ENCODE peak calls at places on chromosome 11, in six cellular contexts. G is IMR-90, M is neuronal stem cell, R is mesendoderm, S is H1, Z is trophoblast cell. X is an unnamed sample.

GRCh38 chr11:65849366-65849765 is 8.6 kb downstream of the CFL1 start:
- DNase-seq in G (no peak), M (no peak), R (peak; percentile 23), S (no peak), Z (no peak), X (no peak)

GRCh38 chr11:11703885-11704284 is 82.1 kb upstream of the GALNT18 start:
- DNase-seq in G (no peak), M (no peak), R (no peak), S (no peak), Z (no peak), X (no peak)

GRCh38 chr11:31770011-31770410 is 41.1 kb downstream of the PAX6 start:
- DNase-seq in G (no peak), M (no peak), R (no peak), S (no peak), Z (no peak), X (no peak)

GRCh38 chr11:85941380-85941973 is 86.3 kb downstream of the CCDC83 start:
- DNase-seq in G (peak; percentile 74), M (peak; percentile 14), R (peak; percentile 76), S (peak; percentile 29), Z (no peak), X (peak; percentile 62)

GRCh38 chr11:1224109-1224485 is 1.2 kb downstream of the MUC5B start:
- DNase-seq in G (no peak), M (no peak), R (no peak), S (no peak), Z (no peak), X (no peak)

GRCh38 chr11:74288161-74288560 is 23.3 kb downstream of the P4HA3 start:
- DNase-seq in G (peak; percentile 99), M (no peak), R (no peak), S (no peak), Z (no peak), X (peak; percentile 83)

GRCh38 chr11:122202951-122203456 is 87.0 kb upstream of the BLID start:
- DNase-seq in G (peak; percentile 71), M (peak; percentile 50), R (peak; percentile 75), S (peak; percentile 34), Z (peak; percentile 29), X (peak; percentile 76)

GRCh38 chr11:132718711-132719641 is 813.3 kb downstream of the OPCML start:
- DNase-seq in G (peak; percentile 8), M (no peak), R (peak; percentile 55), S (no peak), Z (no peak), X (peak; percentile 8)

GRCh38 chr11:113587318-113587739 is 112.1 kb upstream of the DRD2 start:
- DNase-seq in G (peak; percentile 4), M (no peak), R (no peak), S (no peak), Z (no peak), X (no peak)

GRCh38 chr11:102118937-102119336 is 8.7 kb downstream of the YAP1 start:
- DNase-seq in G (no peak), M (no peak), R (peak; percentile 54), S (no peak), Z (no peak), X (no peak)

GRCh38 chr11:102115557-102115956 is 5.3 kb downstream of the YAP1 start:
- DNase-seq in G (peak; percentile 79), M (peak; percentile 45), R (peak; percentile 82), S (no peak), Z (no peak), X (peak; percentile 69)

GRCh38 chr11:102120006-102120405 is 9.8 kb downstream of the YAP1 start:
- DNase-seq in G (peak; percentile 41), M (no peak), R (no peak), S (no peak), Z (no peak), X (peak; percentile 88)

GRCh38 chr11:102116453-102117205 is 6.4 kb downstream of the YAP1 start:
- DNase-seq in G (peak; percentile 17), M (no peak), R (no peak), S (no peak), Z (no peak), X (no peak)

DNA sequence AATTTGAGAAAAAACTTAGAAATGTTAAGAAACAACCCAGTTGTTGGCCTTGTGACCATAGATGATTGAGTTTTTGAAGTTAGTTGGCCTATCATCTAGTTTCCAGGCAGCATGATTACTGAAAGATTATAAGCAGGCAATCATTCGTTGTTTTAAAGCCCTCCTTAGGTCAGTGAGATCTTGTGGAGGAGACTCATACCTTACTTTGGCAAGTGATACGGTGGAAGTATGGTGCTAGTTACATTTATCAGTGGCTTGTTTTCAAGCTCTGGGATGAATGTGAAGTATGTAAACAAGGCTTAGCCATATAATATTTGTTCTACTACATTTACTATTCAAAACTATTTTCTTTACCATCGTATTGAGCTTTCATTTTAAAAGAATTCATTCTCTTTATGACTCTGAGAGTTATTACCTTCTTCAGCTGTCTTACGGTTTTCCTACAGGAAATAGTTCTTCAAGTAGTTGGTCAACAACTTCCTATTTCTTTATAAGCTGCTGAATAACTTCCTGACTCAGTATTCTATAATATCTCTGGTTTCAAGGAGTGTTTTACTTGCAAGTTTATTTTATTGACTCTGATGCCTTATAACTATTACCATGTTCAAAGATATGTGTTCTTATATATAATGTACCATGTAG is 7.3 kb downstream of the YAP1 start:
- DNase-seq in G (peak; percentile 48), M (no peak), R (no peak), S (no peak), Z (no peak), X (peak; percentile 49)
- H3K4me3 ChIP-seq in G (peak overlapping the region; percentile 26), M (no peak overlapping the region), R (no peak overlapping the region), S (no peak overlapping the region), Z (no peak overlapping the region), X (no peak overlapping the region)

GRCh38 chr11:102109896-102110760 is at the start of gene YAP1:
- DNase-seq in G (peak; percentile 91), M (peak; percentile 94), R (peak; percentile 98), S (peak; percentile 57), Z (peak; percentile 93), X (peak; percentile 96)
- H3K4ac ChIP-seq in G (peak within 1 kb of the TSS; percentile 96), M (peak within 1 kb of the TSS; percentile 95), R (peak within 1 kb of the TSS; percentile 93), S (peak within 1 kb of the TSS; percentile 69), Z (peak within 1 kb of the TSS; percentile 90), X (peak within 1 kb of the TSS; percentile 100)

GRCh38 chr11:83156150-83156995 is 558 bp upstream of the PCF11 start:
- DNase-seq in G (peak; percentile 100), M (peak; percentile 99), R (peak; percentile 100), S (peak; percentile 99), Z (peak; percentile 100), X (peak; percentile 100)
- H2BK120ac ChIP-seq in G (peak overlapping the region; percentile 10), M (no peak overlapping the region), R (no peak overlapping the region), S (no peak overlapping the region), Z (peak overlapping the region; percentile 26), X (no peak overlapping the region)

GRCh38 chr11:69635210-69635609 is 5.7 kb upstream of the CCND1 start:
- DNase-seq in G (no peak), M (no peak), R (no peak), S (no peak), Z (no peak), X (no peak)

GRCh38 chr11:69635804-69636511 is 5.0 kb upstream of the CCND1 start:
- DNase-seq in G (no peak), M (no peak), R (no peak), S (no peak), Z (peak; percentile 97), X (no peak)

GRCh38 chr11:69636870-69637600 is 3.9 kb upstream of the CCND1 start:
- DNase-seq in G (no peak), M (no peak), R (no peak), S (no peak), Z (no peak), X (no peak)

GRCh38 chr11:69637601-69637955 is 3.4 kb upstream of the CCND1 start:
- DNase-seq in G (no peak), M (no peak), R (no peak), S (no peak), Z (no peak), X (no peak)

GRCh38 chr11:69636512-69636866 is 4.5 kb upstream of the CCND1 start:
- DNase-seq in G (peak; percentile 90), M (peak; percentile 76), R (peak; percentile 90), S (peak; percentile 41), Z (no peak), X (peak; percentile 88)
- H3K4me3 ChIP-seq in G (peak overlapping the region; percentile 1), M (peak overlapping the region; percentile 28), R (no peak overlapping the region), S (peak overlapping the region; percentile 52), Z (no peak overlapping the region), X (peak overlapping the region; percentile 24)

DNA sequence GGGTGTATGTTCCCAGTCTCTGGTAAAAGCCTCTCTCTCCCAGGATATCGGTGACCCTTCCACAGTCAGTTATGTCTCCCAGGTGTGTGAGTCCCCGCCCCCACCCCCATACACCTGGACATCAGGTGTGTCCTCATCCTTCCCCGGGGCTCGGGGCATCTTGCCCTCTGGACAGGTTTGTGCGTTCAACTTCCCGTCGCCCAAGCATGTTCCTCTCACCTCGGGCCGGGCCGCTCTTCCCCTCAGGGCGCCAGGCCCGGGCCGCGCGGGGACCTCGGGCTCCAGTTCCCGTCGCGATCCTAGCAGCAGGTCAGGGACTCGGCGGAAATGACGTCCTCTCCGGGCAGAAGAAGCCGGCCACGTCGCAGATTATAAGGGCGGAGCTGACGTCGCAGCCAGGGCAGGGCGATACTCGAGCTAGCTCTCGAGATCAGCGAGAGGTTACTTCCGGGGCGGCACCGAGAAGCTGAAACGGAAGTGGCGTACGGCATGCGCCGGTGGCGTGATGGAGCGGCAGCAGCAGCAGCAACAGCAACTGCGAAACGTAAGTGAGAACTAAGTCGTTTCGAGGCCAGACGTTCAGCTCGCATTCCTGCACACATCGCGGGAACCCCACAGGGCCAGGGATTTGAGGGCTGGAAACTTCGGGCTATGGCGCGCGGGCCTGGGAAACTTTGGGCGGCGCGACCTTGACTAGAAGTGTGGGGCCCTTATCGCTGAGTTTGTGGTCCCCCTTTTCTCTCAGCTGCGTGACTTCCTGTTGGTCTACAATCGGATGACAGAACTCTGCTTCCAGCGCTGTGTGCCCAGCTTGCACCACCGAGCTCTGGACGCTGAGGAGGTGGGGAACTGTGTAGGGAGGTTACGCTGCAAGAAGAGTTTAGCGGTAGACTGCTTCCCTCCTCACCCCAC is at the start of the genes ARFIP2 and TIMM10B:
- DNase-seq in G (peak; percentile 98), M (peak; percentile 93), R (peak; percentile 99), S (peak; percentile 84), Z (peak; percentile 99), X (peak; percentile 99)
- H3K4ac ChIP-seq in G (peak within 1 kb of the TSS; percentile 93), M (no peak within 1 kb of the TSS), R (peak within 1 kb of the TSS; percentile 29), S (peak within 1 kb of the TSS; percentile 41), Z (peak within 1 kb of the TSS; percentile 90), X (peak within 1 kb of the TSS; percentile 55)

GRCh38 chr11:77103319-77103718 is 679 bp downstream of the OMP start:
- DNase-seq in G (no peak), M (no peak), R (no peak), S (no peak), Z (no peak), X (no peak)
- H2BK120ac ChIP-seq in G (no peak overlapping the region), M (no peak overlapping the region), R (no peak overlapping the region), S (no peak overlapping the region), Z (no peak overlapping the region), X (no peak overlapping the region)

GRCh38 chr11:128507936-128508335 is 79.4 kb downstream of the ETS1 start:
- DNase-seq in G (no peak), M (no peak), R (no peak), S (no peak), Z (no peak), X (no peak)
- H3K4me3 ChIP-seq in G (no peak overlapping the region), M (no peak overlapping the region), R (no peak overlapping the region), S (no peak overlapping the region), Z (no peak overlapping the region), X (peak overlapping the region; percentile 62)